ENCODE peak calls at places on chromosomes 5 and 9, in four cellular contexts. One of them, this sample, is unnamed.

GRCh38 chr5:55521903-55522302 is 12.9 kb downstream of the PLPP1 start:
- DNase-seq in stimulated activated CD4-positive, alpha-beta T cell treated with anti-CD3 and anti-CD28 coated beads, Interleukin-1b, Interleukin-23, amount 100 ng/mL, for 24 hours: no peak
- DNase-seq in epithelial cell of esophagus: no peak
- DNase-seq in RPMI8226: no peak
- DNase-seq in this sample: no peak

GRCh38 chr9:119284587-119285337 is 84.5 kb downstream of the BRINP1 start:
- DNase-seq in stimulated activated CD4-positive, alpha-beta T cell treated with anti-CD3 and anti-CD28 coated beads, Interleukin-1b, Interleukin-23, amount 100 ng/mL, for 24 hours: no peak
- DNase-seq in epithelial cell of esophagus: no peak
- DNase-seq in RPMI8226: no peak
- DNase-seq in this sample: no peak

GRCh38 chr9:129561594-129562281 is 59.2 kb downstream of the C9orf50 start:
- DNase-seq in stimulated activated CD4-positive, alpha-beta T cell treated with anti-CD3 and anti-CD28 coated beads, Interleukin-1b, Interleukin-23, amount 100 ng/mL, for 24 hours: no peak
- DNase-seq in epithelial cell of esophagus: no peak
- DNase-seq in RPMI8226: peak
- DNase-seq in this sample: no peak

GRCh38 chr5:52007230-52007858 is 624.1 kb downstream of the ISL1 start:
- DNase-seq in stimulated activated CD4-positive, alpha-beta T cell treated with anti-CD3 and anti-CD28 coated beads, Interleukin-1b, Interleukin-23, amount 100 ng/mL, for 24 hours: no peak
- DNase-seq in epithelial cell of esophagus: peak
- DNase-seq in RPMI8226: peak
- DNase-seq in this sample: peak

GRCh38 chr5:146027746-146028145 is 77.6 kb downstream of the PLAC8L1 start:
- DNase-seq in stimulated activated CD4-positive, alpha-beta T cell treated with anti-CD3 and anti-CD28 coated beads, Interleukin-1b, Interleukin-23, amount 100 ng/mL, for 24 hours: no peak
- DNase-seq in epithelial cell of esophagus: peak
- DNase-seq in RPMI8226: peak
- DNase-seq in this sample: peak

GRCh38 chr9:112132356-112132755 is 42.7 kb downstream of the SUSD1 start:
- DNase-seq in stimulated activated CD4-positive, alpha-beta T cell treated with anti-CD3 and anti-CD28 coated beads, Interleukin-1b, Interleukin-23, amount 100 ng/mL, for 24 hours: no peak
- DNase-seq in epithelial cell of esophagus: peak
- DNase-seq in RPMI8226: no peak
- DNase-seq in this sample: no peak

GRCh38 chr9:15253197-15253596 is 53.8 kb downstream of the TTC39B start:
- DNase-seq in stimulated activated CD4-positive, alpha-beta T cell treated with anti-CD3 and anti-CD28 coated beads, Interleukin-1b, Interleukin-23, amount 100 ng/mL, for 24 hours: no peak
- DNase-seq in epithelial cell of esophagus: peak
- DNase-seq in RPMI8226: no peak
- DNase-seq in this sample: no peak

GRCh38 chr9:128142596-128142995 is 6.7 kb upstream of the LCN2 start:
- DNase-seq in stimulated activated CD4-positive, alpha-beta T cell treated with anti-CD3 and anti-CD28 coated beads, Interleukin-1b, Interleukin-23, amount 100 ng/mL, for 24 hours: no peak
- DNase-seq in epithelial cell of esophagus: no peak
- DNase-seq in RPMI8226: no peak
- DNase-seq in this sample: no peak

GRCh38 chr9:133656211-133657119 is 20.3 kb downstream of the DBH start:
- DNase-seq in stimulated activated CD4-positive, alpha-beta T cell treated with anti-CD3 and anti-CD28 coated beads, Interleukin-1b, Interleukin-23, amount 100 ng/mL, for 24 hours: no peak
- DNase-seq in epithelial cell of esophagus: no peak
- DNase-seq in RPMI8226: peak
- DNase-seq in this sample: peak

GRCh38 chr9:133607976-133608375 is 1.2 kb downstream of the FAM163B start:
- DNase-seq in stimulated activated CD4-positive, alpha-beta T cell treated with anti-CD3 and anti-CD28 coated beads, Interleukin-1b, Interleukin-23, amount 100 ng/mL, for 24 hours: no peak
- DNase-seq in epithelial cell of esophagus: no peak
- DNase-seq in RPMI8226: no peak
- DNase-seq in this sample: no peak

GRCh38 chr5:128844354-128844923 is 120.8 kb upstream of the SLC27A6 start:
- DNase-seq in stimulated activated CD4-positive, alpha-beta T cell treated with anti-CD3 and anti-CD28 coated beads, Interleukin-1b, Interleukin-23, amount 100 ng/mL, for 24 hours: no peak
- DNase-seq in epithelial cell of esophagus: peak
- DNase-seq in RPMI8226: no peak
- DNase-seq in this sample: no peak

GRCh38 chr9:99118782-99119466 is 14.0 kb downstream of the TGFBR1 start:
- DNase-seq in stimulated activated CD4-positive, alpha-beta T cell treated with anti-CD3 and anti-CD28 coated beads, Interleukin-1b, Interleukin-23, amount 100 ng/mL, for 24 hours: no peak
- DNase-seq in epithelial cell of esophagus: no peak
- DNase-seq in RPMI8226: no peak
- DNase-seq in this sample: no peak

GRCh38 chr5:11239261-11239660 is 478.2 kb upstream of the DAP start:
- DNase-seq in stimulated activated CD4-positive, alpha-beta T cell treated with anti-CD3 and anti-CD28 coated beads, Interleukin-1b, Interleukin-23, amount 100 ng/mL, for 24 hours: no peak
- DNase-seq in epithelial cell of esophagus: no peak
- DNase-seq in RPMI8226: no peak
- DNase-seq in this sample: no peak

GRCh38 chr9:81976351-81976750 is 12.2 kb upstream of the SPATA31D1 start:
- DNase-seq in stimulated activated CD4-positive, alpha-beta T cell treated with anti-CD3 and anti-CD28 coated beads, Interleukin-1b, Interleukin-23, amount 100 ng/mL, for 24 hours: no peak
- DNase-seq in epithelial cell of esophagus: no peak
- DNase-seq in RPMI8226: no peak
- DNase-seq in this sample: no peak

GRCh38 chr9:35198191-35198590 is 36.4 kb downstream of the UNC13B start:
- DNase-seq in stimulated activated CD4-positive, alpha-beta T cell treated with anti-CD3 and anti-CD28 coated beads, Interleukin-1b, Interleukin-23, amount 100 ng/mL, for 24 hours: no peak
- DNase-seq in epithelial cell of esophagus: no peak
- DNase-seq in RPMI8226: no peak
- DNase-seq in this sample: no peak

GRCh38 chr9:89178162-89179120 is at the start of gene SHC3:
- DNase-seq in stimulated activated CD4-positive, alpha-beta T cell treated with anti-CD3 and anti-CD28 coated beads, Interleukin-1b, Interleukin-23, amount 100 ng/mL, for 24 hours: no peak
- DNase-seq in epithelial cell of esophagus: no peak
- DNase-seq in RPMI8226: peak
- DNase-seq in this sample: no peak

GRCh38 chr5:1919750-1920149 is 37.0 kb upstream of the IRX4 start:
- DNase-seq in stimulated activated CD4-positive, alpha-beta T cell treated with anti-CD3 and anti-CD28 coated beads, Interleukin-1b, Interleukin-23, amount 100 ng/mL, for 24 hours: no peak
- DNase-seq in epithelial cell of esophagus: no peak
- DNase-seq in RPMI8226: no peak
- DNase-seq in this sample: no peak

GRCh38 chr9:2810424-2811075 is 33.3 kb downstream of the PUM3 start:
- DNase-seq in stimulated activated CD4-positive, alpha-beta T cell treated with anti-CD3 and anti-CD28 coated beads, Interleukin-1b, Interleukin-23, amount 100 ng/mL, for 24 hours: no peak
- DNase-seq in epithelial cell of esophagus: no peak
- DNase-seq in RPMI8226: no peak
- DNase-seq in this sample: no peak

GRCh38 chr5:78056901-78057514 is 237.5 kb downstream of the AP3B1 start:
- DNase-seq in stimulated activated CD4-positive, alpha-beta T cell treated with anti-CD3 and anti-CD28 coated beads, Interleukin-1b, Interleukin-23, amount 100 ng/mL, for 24 hours: no peak
- DNase-seq in epithelial cell of esophagus: no peak
- DNase-seq in RPMI8226: no peak
- DNase-seq in this sample: no peak

GRCh38 chr9:6567140-6567591 is 78.4 kb downstream of the GLDC start:
- DNase-seq in stimulated activated CD4-positive, alpha-beta T cell treated with anti-CD3 and anti-CD28 coated beads, Interleukin-1b, Interleukin-23, amount 100 ng/mL, for 24 hours: no peak
- DNase-seq in epithelial cell of esophagus: peak
- DNase-seq in RPMI8226: no peak
- DNase-seq in this sample: peak

GRCh38 chr5:59816901-59817300 is 76.6 kb downstream of the PDE4D start:
- DNase-seq in stimulated activated CD4-positive, alpha-beta T cell treated with anti-CD3 and anti-CD28 coated beads, Interleukin-1b, Interleukin-23, amount 100 ng/mL, for 24 hours: no peak
- DNase-seq in epithelial cell of esophagus: no peak
- DNase-seq in RPMI8226: no peak
- DNase-seq in this sample: no peak

GRCh38 chr5:128791312-128791711 is 174.0 kb upstream of the SLC27A6 start:
- DNase-seq in stimulated activated CD4-positive, alpha-beta T cell treated with anti-CD3 and anti-CD28 coated beads, Interleukin-1b, Interleukin-23, amount 100 ng/mL, for 24 hours: no peak
- DNase-seq in epithelial cell of esophagus: no peak
- DNase-seq in RPMI8226: no peak
- DNase-seq in this sample: no peak

GRCh38 chr5:152378730-152379129 is 26.3 kb downstream of the NMUR2 start:
- DNase-seq in stimulated activated CD4-positive, alpha-beta T cell treated with anti-CD3 and anti-CD28 coated beads, Interleukin-1b, Interleukin-23, amount 100 ng/mL, for 24 hours: no peak
- DNase-seq in epithelial cell of esophagus: peak
- DNase-seq in RPMI8226: no peak
- DNase-seq in this sample: peak

GRCh38 chr5:159135896-159136531 is 36.3 kb upstream of the EBF1 start:
- DNase-seq in stimulated activated CD4-positive, alpha-beta T cell treated with anti-CD3 and anti-CD28 coated beads, Interleukin-1b, Interleukin-23, amount 100 ng/mL, for 24 hours: no peak
- DNase-seq in epithelial cell of esophagus: peak
- DNase-seq in RPMI8226: no peak
- DNase-seq in this sample: peak

This sample was measured in mammary epithelial cell.